ENCODE peak calls at places on chromosomes 2 and 18, in six cellular contexts. D is uterus, N is stomach, V is thyroid gland, O is A549, U is ovary. Q is an unnamed sample.

GRCh38 chr2:20496069-20496468 is 49.2 kb downstream of the RHOB start:
- DNase-seq in D (no peak), N (no peak), V (peak), O (peak), U (no peak), Q (no peak)

GRCh38 chr18:76977108-76977621 is 154.8 kb downstream of the ZNF236 start:
- DNase-seq in D (no peak), N (peak), V (peak), O (no peak), U (no peak), Q (peak)

GRCh38 chr2:120765911-120766757 is 30.5 kb downstream of the GLI2 start:
- DNase-seq in D (peak), N (peak), V (peak), O (no peak), U (peak), Q (peak)

GRCh38 chr2:147076634-147077033 is 768.2 kb upstream of the ACVR2A start:
- DNase-seq in D (no peak), N (no peak), V (no peak), O (no peak), U (no peak), Q (no peak)

GRCh38 chr18:54388203-54389142 is 30.8 kb downstream of the C18orf54 start:
- DNase-seq in D (no peak), N (no peak), V (peak), O (peak), U (no peak), Q (no peak)

GRCh38 chr2:98333922-98334321 is 12.3 kb upstream of the CNGA3 start:
- DNase-seq in D (no peak), N (no peak), V (no peak), O (no peak), U (no peak), Q (no peak)

GRCh38 chr2:240873805-240874714 is 5.4 kb downstream of the AGXT start:
- DNase-seq in D (peak), N (no peak), V (no peak), O (no peak), U (peak), Q (no peak)

GRCh38 chr2:178530625-178531142 is 50.4 kb downstream of the PLEKHA3 start:
- DNase-seq in D (no peak), N (no peak), V (no peak), O (no peak), U (no peak), Q (no peak)

GRCh38 chr2:53751728-53752127 is 15.9 kb upstream of the CHAC2 start:
- DNase-seq in D (no peak), N (no peak), V (no peak), O (no peak), U (no peak), Q (no peak)

GRCh38 chr2:120942658-120943057 is 207.0 kb downstream of the GLI2 start:
- DNase-seq in D (no peak), N (no peak), V (no peak), O (no peak), U (no peak), Q (no peak)

GRCh38 chr2:233700028-233700635 is 7.4 kb downstream of the UGT1A6 start:
- DNase-seq in D (no peak), N (peak), V (peak), O (peak), U (no peak), Q (no peak)

GRCh38 chr2:75640621-75641121 is 5.9 kb upstream of the MRPL19 start:
- DNase-seq in D (peak), N (peak), V (peak), O (peak), U (peak), Q (peak)

GRCh38 chr18:4510709-4511108 is 55.6 kb upstream of the DLGAP1 start:
- DNase-seq in D (no peak), N (no peak), V (no peak), O (no peak), U (no peak), Q (no peak)

GRCh38 chr18:4510160-4510559 is 55.1 kb upstream of the DLGAP1 start:
- DNase-seq in D (no peak), N (no peak), V (no peak), O (no peak), U (no peak), Q (no peak)

DNA sequence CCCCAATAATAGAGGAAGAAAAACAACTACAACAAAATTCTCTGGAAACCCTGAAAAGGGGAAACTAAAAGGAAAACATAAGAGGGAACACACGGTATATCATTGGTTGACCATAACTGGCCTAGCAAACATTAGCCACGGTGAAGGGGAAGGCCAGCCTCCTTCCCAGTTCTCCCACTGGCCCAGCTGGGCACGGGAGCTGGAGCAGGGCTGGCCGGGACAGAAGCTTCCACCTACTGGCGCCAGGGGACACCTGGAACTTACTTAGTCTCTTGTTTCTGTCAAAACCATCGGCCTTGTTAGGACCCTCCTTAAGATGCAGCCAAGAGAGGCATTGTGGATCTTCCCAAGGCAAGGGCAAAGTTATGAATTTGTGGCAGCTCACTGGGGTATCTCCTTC is 56.1 kb upstream of the DLGAP1 start:
- DNase-seq in D (no peak), N (no peak), V (no peak), O (no peak), U (no peak), Q (no peak)
- TF ChIP-seq CTCF in D (no peak), N (no peak), V (no peak), O (no peak), U (no peak), Q (no peak)

DNA sequence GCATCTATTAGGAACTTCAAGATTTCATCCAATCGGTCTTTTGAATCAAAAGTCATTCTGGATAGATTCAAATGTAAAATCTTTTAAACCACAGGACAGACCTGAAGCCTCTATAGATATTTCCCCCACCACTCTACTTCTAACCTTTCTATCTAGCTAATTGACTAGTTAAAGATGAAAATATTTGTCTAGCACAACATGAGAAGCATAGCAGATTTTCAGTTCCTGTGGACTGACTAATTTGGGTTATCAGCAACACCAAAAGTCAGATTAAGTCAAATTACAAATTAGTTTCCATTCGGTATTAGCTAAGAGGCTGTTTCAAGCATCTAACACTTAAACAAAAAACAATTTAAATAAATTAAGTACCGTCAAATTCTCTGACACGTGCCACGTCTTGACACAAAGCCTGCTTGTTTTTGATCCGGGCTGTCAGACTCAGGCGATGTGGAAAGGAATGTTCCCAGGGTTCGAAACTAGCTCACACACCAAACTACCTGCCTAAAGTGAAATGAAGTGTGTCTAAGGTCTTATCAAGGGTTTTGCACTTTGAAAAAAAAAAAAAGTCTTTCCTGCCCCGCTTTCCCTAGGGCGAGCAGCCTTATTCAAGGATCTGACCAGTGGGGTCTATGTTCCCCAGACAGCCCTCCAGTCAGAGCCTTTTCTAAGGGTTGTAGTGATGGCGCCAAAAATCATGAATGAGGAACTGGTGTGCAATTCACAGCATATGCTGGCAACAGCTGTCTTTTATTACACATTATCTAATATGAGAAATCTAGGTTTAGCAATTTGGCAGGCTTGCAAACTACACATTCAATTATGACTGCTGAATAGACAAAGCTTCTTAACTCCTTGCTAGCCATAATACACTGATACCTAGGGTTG is 4.7 kb downstream of the CYTIP start:
- DNase-seq in D (no peak), N (no peak), V (no peak), O (no peak), U (no peak), Q (peak)
- TF ChIP-seq POLR2A in D (no peak), N (no peak), V (no peak), O (no peak), U (no peak), Q (no peak)

DNA sequence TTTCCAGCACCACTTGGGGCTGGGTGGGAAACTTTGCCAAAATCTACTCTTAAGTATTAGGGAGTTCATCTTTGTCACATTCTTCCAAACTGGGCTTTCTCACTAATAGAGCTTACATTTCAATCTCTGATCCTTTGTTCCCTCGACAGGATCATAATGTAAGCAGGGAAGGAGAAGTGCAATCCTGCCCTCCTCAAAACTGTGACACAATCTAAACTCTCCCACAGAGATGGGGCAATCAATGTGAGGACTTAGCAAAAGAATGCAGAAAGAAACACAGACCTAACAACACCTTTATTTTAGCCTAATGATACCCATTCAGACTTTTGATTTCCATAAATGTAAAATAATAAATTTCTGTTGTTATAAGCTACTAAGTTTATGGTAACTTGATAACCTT is 40.8 kb downstream of the DSEL start:
- DNase-seq in D (no peak), N (no peak), V (no peak), O (no peak), U (no peak), Q (no peak)
- TF ChIP-seq CTCF in D (no peak), N (no peak), V (no peak), O (no peak), U (no peak), Q (no peak)

DNA sequence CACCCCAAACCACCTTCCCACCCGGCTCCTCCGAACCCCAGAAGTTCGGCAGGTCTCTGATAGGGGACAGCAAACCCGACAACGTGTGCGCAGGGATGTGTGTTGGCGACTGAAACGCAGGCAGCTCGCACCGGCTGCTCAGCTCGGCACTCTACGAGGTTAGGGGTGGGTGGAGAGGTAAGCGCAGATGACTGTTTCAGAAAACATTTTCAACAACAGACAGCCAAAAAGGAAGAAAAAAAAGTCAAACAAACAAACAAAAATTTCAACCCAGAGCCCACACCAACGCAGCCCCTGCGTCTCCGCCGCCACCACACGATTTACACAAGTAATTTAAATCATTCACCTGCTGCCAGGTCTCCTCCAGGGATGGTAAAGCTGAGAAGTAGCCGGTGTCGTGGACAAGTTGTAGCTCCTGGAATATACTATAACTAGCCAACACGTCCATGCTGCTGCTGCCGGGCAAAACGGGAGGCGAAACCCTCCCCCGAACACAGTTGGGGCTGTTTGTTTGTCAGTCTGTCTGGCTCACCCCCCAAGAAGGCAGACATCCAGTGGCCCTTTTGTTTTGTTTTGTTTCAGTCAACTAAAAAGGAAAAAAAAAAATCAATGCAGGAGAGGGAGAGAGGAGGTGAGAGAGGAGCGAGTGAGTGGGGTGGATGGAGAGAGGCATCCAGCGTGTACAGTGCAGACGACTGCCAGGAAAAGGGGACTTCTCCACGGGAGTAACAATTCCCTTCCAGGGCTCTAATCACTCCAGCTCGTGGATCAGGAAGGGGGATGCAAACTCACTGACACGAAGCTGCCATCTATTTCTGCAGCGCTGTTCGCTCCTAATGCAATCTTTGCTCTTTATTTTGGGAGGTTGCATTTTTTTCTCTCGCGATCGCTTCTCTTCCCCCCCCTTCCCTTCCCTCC is at the start of gene KLF7:
- DNase-seq in D (peak), N (peak), V (peak), O (no peak), U (peak), Q (peak)
- TF ChIP-seq POLR2A in D (peak), N (no peak), V (no peak), O (peak), U (no peak), Q (no peak)

GRCh38 chr2:157840568-157841156 is 35.5 kb downstream of the ACVR1 start:
- DNase-seq in D (no peak), N (peak), V (peak), O (no peak), U (peak), Q (peak)
- TF ChIP-seq CTCF in D (no peak), N (no peak), V (no peak), O (no peak), U (peak), Q (peak)

DNA sequence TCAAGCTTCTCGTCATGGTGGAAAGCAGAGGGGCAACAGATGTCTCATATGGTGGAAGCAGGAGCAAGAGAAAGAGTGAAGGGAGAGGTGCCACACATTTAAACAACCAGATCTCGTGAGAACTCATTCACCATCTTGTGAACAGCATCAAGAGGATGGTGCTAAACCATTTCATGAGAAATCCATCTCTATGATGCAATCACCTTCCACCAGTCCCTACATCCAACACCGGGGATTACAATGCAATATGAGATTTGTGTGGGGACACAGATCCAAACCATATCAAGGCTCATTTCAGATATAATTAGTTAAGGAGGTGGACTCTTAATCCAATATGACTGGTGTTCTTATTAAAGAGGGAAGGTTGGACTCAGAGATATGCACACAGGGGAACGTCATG is 272.8 kb downstream of the KCNS3 start:
- DNase-seq in D (no peak), N (no peak), V (no peak), O (no peak), U (no peak), Q (no peak)
- TF ChIP-seq POLR2A in D (no peak), N (no peak), V (no peak), O (no peak), U (no peak), Q (no peak)

DNA sequence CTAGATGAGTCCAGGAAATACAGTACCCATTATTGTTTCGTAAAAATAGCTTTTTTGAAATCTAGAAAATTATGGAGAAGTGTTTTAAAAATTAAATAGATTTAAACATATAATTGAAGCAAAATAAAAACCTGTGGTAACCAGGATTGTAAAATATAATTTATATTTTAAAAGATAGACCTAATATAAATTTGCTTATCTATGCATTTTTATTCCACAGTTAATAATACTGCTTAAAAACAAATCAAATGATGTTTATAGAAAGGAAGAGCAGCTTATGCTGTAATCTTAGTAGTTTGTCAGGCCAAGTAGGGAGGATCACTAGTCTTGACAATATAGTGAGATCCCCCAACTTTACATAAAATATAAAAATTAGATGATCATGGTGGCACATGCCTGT is 388.9 kb upstream of the CNTNAP5 start:
- DNase-seq in D (no peak), N (no peak), V (no peak), O (no peak), U (no peak), Q (no peak)
- TF ChIP-seq CTCF in D (no peak), N (no peak), V (no peak), O (no peak), U (no peak), Q (no peak)

Q was measured in heart left ventricle.